ENCODE peak calls at places on chromosomes 6 and 20, in six cellular contexts. Y is fibroblast of lung, T is left lung, B is esophagus muscularis mucosa, Z is neural progenitor cell, J is HL-60. N is an unnamed sample.

GRCh38 chr6:101391772-101392560 is 1.5 kb upstream of the GRIK2 start:
- DNase-seq in J (no peak), T (peak), Y (peak), Z (peak), B (peak), N (no peak)

GRCh38 chr6:167736486-167737204 is 90.1 kb upstream of the AFDN start:
- DNase-seq in J (no peak), B (no peak), T (no peak), Y (no peak), Z (no peak), N (peak)

GRCh38 chr20:41124451-41125094 is 12.8 kb upstream of the PLCG1 start:
- DNase-seq in Y (no peak), T (no peak), B (peak), J (no peak), Z (no peak), N (no peak)

GRCh38 chr6:151071295-151071694 is 168.5 kb upstream of the AKAP12 start:
- DNase-seq in J (no peak), B (peak), Y (peak), Z (no peak), T (no peak), N (peak)

GRCh38 chr6:41921712-41921998 is 356 bp downstream of the BYSL start:
- DNase-seq in Z (no peak), Y (no peak), T (no peak), J (no peak), B (no peak), N (no peak)

GRCh38 chr6:26553739-26554668 is 15.8 kb downstream of the HMGN4 start:
- DNase-seq in J (peak), Y (peak), B (peak), Z (peak), T (no peak), N (peak)

GRCh38 chr6:119182875-119183274 is 104.4 kb upstream of the FAM184A start:
- DNase-seq in Y (no peak), Z (no peak), B (no peak), T (no peak), J (no peak), N (no peak)

GRCh38 chr20:1312904-1313235 is 16.1 kb downstream of the SDCBP2 start:
- DNase-seq in T (no peak), J (no peak), B (no peak), Z (no peak), Y (no peak), N (no peak)

GRCh38 chr6:39377530-39377929 is 55.0 kb upstream of the KCNK16 start:
- DNase-seq in J (peak), T (no peak), Y (peak), B (no peak), Z (peak), N (peak)

GRCh38 chr6:167210375-167211295 is 52.9 kb upstream of the GPR31 start:
- DNase-seq in B (no peak), J (no peak), Y (peak), Z (no peak), T (no peak), N (no peak)

GRCh38 chr20:57985278-57985677 is 243.2 kb downstream of the ANKRD60 start:
- DNase-seq in T (no peak), Y (no peak), B (no peak), J (no peak), Z (peak), N (no peak)

GRCh38 chr6:122810189-122810588 is 21.1 kb downstream of the SMPDL3A start:
- DNase-seq in T (no peak), J (no peak), Y (no peak), Z (no peak), B (no peak), N (no peak)

GRCh38 chr6:1865585-1865984 is 255.9 kb downstream of the FOXC1 start:
- DNase-seq in B (no peak), T (no peak), J (no peak), Z (no peak), Y (no peak), N (no peak)

GRCh38 chr6:93468291-93468690 is 48.9 kb upstream of the EPHA7 start:
- DNase-seq in T (no peak), J (no peak), Z (peak), Y (peak), B (no peak), N (no peak)

GRCh38 chr6:142872376-142872775 is 72.6 kb downstream of the HIVEP2 start:
- DNase-seq in Z (no peak), T (no peak), B (no peak), Y (peak), J (no peak), N (no peak)

GRCh38 chr6:13413906-13414555 is 73.4 kb downstream of the GFOD1 start:
- DNase-seq in B (no peak), T (no peak), Z (peak), Y (peak), J (no peak), N (peak)

GRCh38 chr20:4018015-4018748 is 2.8 kb upstream of the RNF24 start:
- DNase-seq in T (no peak), Z (no peak), Y (peak), B (peak), J (no peak), N (no peak)

GRCh38 chr6:107708435-107708834 is 115.7 kb downstream of the SCML4 start:
- DNase-seq in Y (no peak), J (no peak), T (no peak), Z (no peak), B (no peak), N (no peak)

GRCh38 chr20:48846516-48847492 is 19.0 kb upstream of the PREX1 start:
- DNase-seq in J (peak), Y (peak), T (no peak), Z (peak), B (no peak), N (no peak)

GRCh38 chr20:24948939-24949679 is at the start of gene CST7:
- DNase-seq in B (no peak), J (peak), T (peak), Z (no peak), Y (peak), N (no peak)

GRCh38 chr6:29919506-29919905 is 22.8 kb upstream of the HLA-A start:
- DNase-seq in J (no peak), Z (no peak), T (no peak), Y (no peak), B (no peak), N (no peak)

GRCh38 chr20:34473262-34473883 is 42.8 kb upstream of the DYNLRB1 start:
- DNase-seq in T (no peak), Y (peak), J (peak), Z (peak), B (no peak), N (no peak)

GRCh38 chr20:41248371-41249024 is 69.0 kb downstream of the ZHX3 start:
- DNase-seq in T (no peak), B (no peak), Z (no peak), J (no peak), Y (peak), N (peak)

DNA sequence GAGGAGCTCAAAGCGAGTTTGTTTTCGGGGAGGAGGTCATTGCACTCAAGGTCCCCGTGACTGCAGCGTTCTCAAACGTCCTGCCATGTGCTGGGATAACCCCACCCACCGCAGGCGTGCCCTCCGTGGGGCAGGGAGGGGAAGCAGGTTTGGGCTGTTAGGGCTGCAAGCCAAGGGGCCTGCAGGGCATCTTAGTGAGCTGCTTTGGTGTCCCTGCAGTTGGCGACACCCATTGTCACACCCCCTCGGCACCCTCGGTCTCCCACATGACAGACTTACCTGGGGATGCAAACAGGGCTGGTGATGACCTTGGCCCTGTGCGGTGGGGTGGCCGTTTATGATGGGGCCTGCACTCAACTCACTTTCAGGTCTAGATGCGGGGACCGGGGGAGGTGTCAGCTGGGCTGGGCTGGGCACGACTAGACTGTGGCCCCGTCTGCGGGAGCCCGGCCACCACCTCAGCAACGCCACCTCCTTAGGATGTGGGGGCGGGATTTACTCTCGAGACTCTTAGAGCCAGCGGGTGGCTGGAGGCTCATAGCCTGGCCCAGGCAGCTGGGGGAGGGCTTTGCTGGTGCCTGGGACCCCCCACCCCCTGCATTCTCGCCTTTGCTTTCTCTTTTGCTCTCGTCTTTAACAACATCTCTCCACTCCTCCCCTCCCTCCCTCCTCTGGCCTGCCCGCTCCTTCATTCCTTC is 6.5 kb upstream of the GATA5 start:
- DNase-seq in Y (no peak), T (no peak), J (no peak), Z (peak), B (no peak), N (no peak)
- H3K4me3 ChIP-seq in Y (no peak), T (no peak), J (no peak), Z (peak), B (no peak), N (no peak)

GRCh38 chr6:159119835-159120234 is 49.4 kb upstream of the FNDC1 start:
- DNase-seq in Y (no peak), J (no peak), Z (no peak), T (no peak), B (no peak), N (no peak)
- H3K27ac ChIP-seq in Y (no peak), J (peak), Z (no peak), T (peak), B (no peak), N (no peak)

GRCh38 chr20:50548396-50548795 is 38.2 kb downstream of the PTPN1 start:
- DNase-seq in B (no peak), T (no peak), J (no peak), Z (no peak), Y (no peak), N (no peak)
- H3K4me3 ChIP-seq in B (no peak), T (no peak), J (no peak), Z (no peak), Y (no peak), N (no peak)

DNA sequence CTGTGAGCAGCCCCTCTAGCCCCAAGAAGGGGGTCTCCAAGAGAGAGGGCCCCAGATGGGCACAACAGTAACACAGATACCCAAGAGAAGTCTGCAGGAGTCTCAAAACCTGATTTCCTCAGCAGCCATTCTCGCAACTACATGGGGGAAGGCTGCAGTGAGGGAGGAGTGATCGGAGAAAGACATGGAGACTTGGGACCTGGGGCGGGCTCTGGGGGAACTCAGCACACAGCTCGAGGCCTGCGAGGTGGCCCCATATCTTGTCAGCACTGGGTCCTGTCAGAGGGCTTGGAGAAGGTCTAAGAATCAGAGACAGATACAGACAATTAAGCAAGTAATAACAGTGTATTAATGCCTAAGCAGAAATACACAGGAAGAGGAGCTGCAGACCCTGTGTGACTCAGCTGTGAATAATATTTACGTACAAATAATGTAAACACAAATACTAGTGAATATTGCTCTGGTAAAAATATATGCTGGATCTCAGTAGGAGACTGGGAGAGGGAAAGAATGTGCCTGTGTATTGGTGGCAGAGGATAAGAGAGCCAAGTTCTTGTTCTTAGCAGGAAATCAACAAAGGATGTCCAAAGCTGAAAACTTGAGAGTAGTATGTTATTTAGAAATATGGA is 336.2 kb downstream of the ZFAND3 start:
- DNase-seq in Z (no peak), Y (no peak), T (no peak), J (no peak), B (no peak), N (peak)
- H3K27ac ChIP-seq in Z (no peak), Y (peak), T (peak), J (no peak), B (no peak), N (no peak)

DNA sequence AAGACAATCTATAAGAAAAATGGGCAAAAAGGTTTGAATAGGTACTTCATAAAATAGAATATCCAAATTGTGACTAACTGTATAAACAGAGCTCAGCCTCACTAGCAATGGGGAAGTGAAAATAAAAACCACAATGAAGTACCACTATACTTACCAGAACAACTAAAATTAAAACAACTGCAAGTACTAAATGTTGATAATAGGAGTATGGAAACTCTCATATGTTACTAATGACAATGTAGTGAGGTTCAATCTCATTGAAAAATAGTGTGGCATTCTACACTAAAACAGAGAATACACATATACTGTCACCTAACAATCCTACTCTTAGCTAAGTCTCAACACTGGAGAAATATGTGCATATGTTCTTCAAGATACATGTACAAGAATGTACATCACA is 132.0 kb upstream of the CARMIL1 start:
- DNase-seq in B (no peak), T (no peak), Z (no peak), Y (no peak), J (no peak), N (no peak)
- H3K4me3 ChIP-seq in B (no peak), T (no peak), Z (no peak), Y (no peak), J (no peak), N (no peak)

GRCh38 chr6:137700751-137701477 is 166.1 kb upstream of the TNFAIP3 start:
- DNase-seq in T (no peak), B (peak), Z (no peak), J (no peak), Y (no peak), N (no peak)

GRCh38 chr6:137699036-137699683 is 167.9 kb upstream of the TNFAIP3 start:
- DNase-seq in J (peak), Z (no peak), Y (no peak), T (no peak), B (peak), N (peak)

GRCh38 chr6:137696765-137697164 is 170.3 kb upstream of the TNFAIP3 start:
- DNase-seq in Y (no peak), T (no peak), J (no peak), Z (no peak), B (no peak), N (no peak)

GRCh38 chr6:137698636-137699035 is 168.4 kb upstream of the TNFAIP3 start:
- DNase-seq in B (peak), J (peak), T (no peak), Z (no peak), Y (no peak), N (no peak)

GRCh38 chr6:137697267-137697938 is 169.7 kb upstream of the TNFAIP3 start:
- DNase-seq in J (no peak), Z (peak), T (no peak), B (peak), Y (peak), N (no peak)
- H3K27ac ChIP-seq in J (no peak), Z (no peak), T (peak), B (no peak), Y (no peak), N (no peak)